ENCODE peak calls at places on chromosomes 6 and 20, in five cellular contexts. I, N, L, T and M are unnamed samples.

GRCh38 chr20:23060629-23061028 is 11.2 kb upstream of the THBD start:
- DNase-seq in I (no peak), N (no peak), L (no peak), T (no peak), M (no peak)

GRCh38 chr6:161215193-161215592 is 58.7 kb downstream of the AGPAT4 start:
- DNase-seq in I (peak), N (no peak), L (no peak), T (peak), M (no peak)

GRCh38 chr6:71404145-71404966 is 115.7 kb downstream of the OGFRL1 start:
- DNase-seq in I (peak), N (peak), L (peak), T (peak), M (peak)

GRCh38 chr20:58075565-58075964 is 152.9 kb downstream of the ANKRD60 start:
- DNase-seq in I (no peak), N (no peak), L (no peak), T (no peak), M (no peak)

GRCh38 chr6:4848382-4849068 is 72.3 kb downstream of the CDYL start:
- DNase-seq in I (peak), N (peak), L (no peak), T (no peak), M (no peak)

GRCh38 chr6:24547243-24547642 is 52.5 kb downstream of the ALDH5A1 start:
- DNase-seq in I (no peak), N (no peak), L (peak), T (peak), M (no peak)

GRCh38 chr6:135180458-135181332 is at the start of gene MYB:
- DNase-seq in I (peak), N (peak), L (peak), T (peak), M (no peak)

GRCh38 chr6:75568100-75568499 is 33.6 kb upstream of the SENP6 start:
- DNase-seq in I (no peak), N (no peak), L (no peak), T (no peak), M (no peak)

GRCh38 chr6:162200036-162200435 is 527.5 kb downstream of the PRKN start:
- DNase-seq in I (no peak), N (no peak), L (no peak), T (no peak), M (peak)

GRCh38 chr20:50023116-50023802 is 40.5 kb downstream of the SNAI1 start:
- DNase-seq in I (no peak), N (no peak), L (no peak), T (no peak), M (no peak)

GRCh38 chr6:27591660-27592059 is 118.8 kb upstream of the ZNF184 start:
- DNase-seq in I (peak), N (peak), L (peak), T (peak), M (no peak)

GRCh38 chr6:159312204-159312603 is 143.0 kb downstream of the FNDC1 start:
- DNase-seq in I (no peak), N (no peak), L (no peak), T (no peak), M (no peak)

GRCh38 chr20:50690979-50691584 is at the start of gene RIPOR3:
- DNase-seq in I (no peak), N (no peak), L (peak), T (no peak), M (no peak)

GRCh38 chr20:56187791-56188190 is 60.7 kb upstream of the MC3R start:
- DNase-seq in I (no peak), N (peak), L (peak), T (peak), M (no peak)

GRCh38 chr6:135088232-135088760 is 33.7 kb upstream of the HBS1L start:
- DNase-seq in I (no peak), N (no peak), L (no peak), T (no peak), M (peak)

GRCh38 chr6:53492860-53493634 is 51.9 kb downstream of the GCLC start:
- DNase-seq in I (peak), N (peak), L (peak), T (peak), M (peak)

GRCh38 chr6:7697820-7698623 is 27.9 kb upstream of the BMP6 start:
- DNase-seq in I (peak), N (no peak), L (no peak), T (peak), M (peak)

GRCh38 chr6:6006428-6007310 is at the start of gene NRN1:
- DNase-seq in I (peak), N (no peak), L (no peak), T (no peak), M (no peak)

GRCh38 chr20:36214684-36215256 is 21.5 kb upstream of the AAR2 start:
- DNase-seq in I (peak), N (peak), L (peak), T (no peak), M (no peak)

GRCh38 chr6:28895131-28895812 is 28.5 kb downstream of the TRIM27 start:
- DNase-seq in I (peak), N (peak), L (peak), T (peak), M (peak)

GRCh38 chr20:7226156-7226555 is 458.7 kb downstream of the BMP2 start:
- DNase-seq in I (no peak), N (no peak), L (no peak), T (no peak), M (no peak)

GRCh38 chr20:18973499-18974173 is 160.1 kb downstream of the SCP2D1 start:
- DNase-seq in I (no peak), N (no peak), L (no peak), T (no peak), M (no peak)

GRCh38 chr20:17648306-17648646 is 33.8 kb downstream of the RRBP1 start:
- DNase-seq in I (no peak), N (no peak), L (no peak), T (no peak), M (no peak)

GRCh38 chr20:13777171-13777601 is 7.5 kb downstream of the ESF1 start:
- DNase-seq in I (peak), N (no peak), L (no peak), T (peak), M (no peak)

GRCh38 chr20:52105045-52105572 is 86.5 kb downstream of the ZFP64 start:
- DNase-seq in I (peak), N (no peak), L (peak), T (no peak), M (no peak)

GRCh38 chr6:55819811-55820210 is 55.6 kb downstream of the BMP5 start:
- DNase-seq in I (no peak), N (no peak), L (no peak), T (no peak), M (no peak)